ENCODE peak calls at places on chromosomes 6 and 20, in eight cellular contexts. One of them, this sample, is unnamed.

GRCh38 chr6:44704240-44705150 is 317.0 kb downstream of the CDC5L start:
- DNase-seq in nephron progenitor cell: no peak
- DNase-seq in AG04450: no peak
- DNase-seq in cardiac fibroblast: no peak
- DNase-seq in endothelial cell: no peak
- DNase-seq in epithelial cell of esophagus: no peak
- DNase-seq in GM10248: peak
- DNase-seq in tibial artery: no peak
- DNase-seq in this sample: peak

GRCh38 chr6:79232696-79233462 is 1.6 kb downstream of the HMGN3 start:
- DNase-seq in nephron progenitor cell: no peak
- DNase-seq in AG04450: no peak
- DNase-seq in cardiac fibroblast: no peak
- DNase-seq in endothelial cell: no peak
- DNase-seq in epithelial cell of esophagus: no peak
- DNase-seq in GM10248: no peak
- DNase-seq in tibial artery: no peak
- DNase-seq in this sample: no peak

GRCh38 chr20:31923388-31924271 is 28.2 kb downstream of the PDRG1 start:
- DNase-seq in nephron progenitor cell: peak
- DNase-seq in AG04450: no peak
- DNase-seq in cardiac fibroblast: no peak
- DNase-seq in endothelial cell: no peak
- DNase-seq in epithelial cell of esophagus: no peak
- DNase-seq in GM10248: peak
- DNase-seq in tibial artery: no peak
- DNase-seq in this sample: peak

GRCh38 chr6:149060300-149060984 is 257.1 kb upstream of the TAB2 start:
- DNase-seq in nephron progenitor cell: no peak
- DNase-seq in AG04450: no peak
- DNase-seq in cardiac fibroblast: no peak
- DNase-seq in endothelial cell: no peak
- DNase-seq in epithelial cell of esophagus: no peak
- DNase-seq in GM10248: peak
- DNase-seq in tibial artery: no peak
- DNase-seq in this sample: peak

GRCh38 chr6:116385462-116385807 is 14.7 kb downstream of the DSE start:
- DNase-seq in nephron progenitor cell: no peak
- DNase-seq in AG04450: no peak
- DNase-seq in cardiac fibroblast: peak
- DNase-seq in endothelial cell: no peak
- DNase-seq in epithelial cell of esophagus: peak
- DNase-seq in GM10248: no peak
- DNase-seq in tibial artery: no peak
- DNase-seq in this sample: no peak

GRCh38 chr6:36576573-36576972 is 17.6 kb upstream of the SRSF3 start:
- DNase-seq in nephron progenitor cell: no peak
- DNase-seq in AG04450: no peak
- DNase-seq in cardiac fibroblast: no peak
- DNase-seq in endothelial cell: no peak
- DNase-seq in epithelial cell of esophagus: no peak
- DNase-seq in GM10248: no peak
- DNase-seq in tibial artery: no peak
- DNase-seq in this sample: no peak

GRCh38 chr6:29632789-29633531 is at the start of gene GABBR1:
- DNase-seq in nephron progenitor cell: peak
- DNase-seq in AG04450: peak
- DNase-seq in cardiac fibroblast: peak
- DNase-seq in endothelial cell: peak
- DNase-seq in epithelial cell of esophagus: peak
- DNase-seq in GM10248: peak
- DNase-seq in tibial artery: peak
- DNase-seq in this sample: peak

GRCh38 chr6:154613137-154613676 is 102.7 kb upstream of the CNKSR3 start:
- DNase-seq in nephron progenitor cell: no peak
- DNase-seq in AG04450: peak
- DNase-seq in cardiac fibroblast: peak
- DNase-seq in endothelial cell: no peak
- DNase-seq in epithelial cell of esophagus: peak
- DNase-seq in GM10248: no peak
- DNase-seq in tibial artery: no peak
- DNase-seq in this sample: no peak

GRCh38 chr20:59042151-59042795 is at the start of gene PRELID3B:
- DNase-seq in nephron progenitor cell: no peak
- DNase-seq in AG04450: no peak
- DNase-seq in cardiac fibroblast: peak
- DNase-seq in endothelial cell: peak
- DNase-seq in epithelial cell of esophagus: peak
- DNase-seq in GM10248: peak
- DNase-seq in tibial artery: peak
- DNase-seq in this sample: no peak

GRCh38 chr6:75128881-75129570 is 76.8 kb downstream of the COL12A1 start:
- DNase-seq in nephron progenitor cell: no peak
- DNase-seq in AG04450: no peak
- DNase-seq in cardiac fibroblast: peak
- DNase-seq in endothelial cell: no peak
- DNase-seq in epithelial cell of esophagus: no peak
- DNase-seq in GM10248: no peak
- DNase-seq in tibial artery: no peak
- DNase-seq in this sample: no peak

GRCh38 chr6:112030206-112030932 is 23.5 kb upstream of the CCN6 start:
- DNase-seq in nephron progenitor cell: no peak
- DNase-seq in AG04450: no peak
- DNase-seq in cardiac fibroblast: no peak
- DNase-seq in endothelial cell: no peak
- DNase-seq in epithelial cell of esophagus: peak
- DNase-seq in GM10248: no peak
- DNase-seq in tibial artery: no peak
- DNase-seq in this sample: no peak

GRCh38 chr20:55354700-55355099 is 650.6 kb downstream of the CBLN4 start:
- DNase-seq in nephron progenitor cell: no peak
- DNase-seq in AG04450: no peak
- DNase-seq in cardiac fibroblast: no peak
- DNase-seq in endothelial cell: no peak
- DNase-seq in epithelial cell of esophagus: no peak
- DNase-seq in GM10248: no peak
- DNase-seq in tibial artery: no peak
- DNase-seq in this sample: no peak

GRCh38 chr20:43477193-43477592 is 19.5 kb downstream of the SRSF6 start:
- DNase-seq in nephron progenitor cell: no peak
- DNase-seq in AG04450: no peak
- DNase-seq in cardiac fibroblast: no peak
- DNase-seq in endothelial cell: no peak
- DNase-seq in epithelial cell of esophagus: no peak
- DNase-seq in GM10248: no peak
- DNase-seq in tibial artery: no peak
- DNase-seq in this sample: no peak

GRCh38 chr6:31111712-31112111 is 663 bp downstream of the C6orf15 start:
- DNase-seq in nephron progenitor cell: no peak
- DNase-seq in AG04450: no peak
- DNase-seq in cardiac fibroblast: no peak
- DNase-seq in endothelial cell: no peak
- DNase-seq in epithelial cell of esophagus: no peak
- DNase-seq in GM10248: no peak
- DNase-seq in tibial artery: no peak
- DNase-seq in this sample: no peak

GRCh38 chr6:133277895-133278545 is 36.9 kb downstream of the EYA4 start:
- DNase-seq in nephron progenitor cell: no peak
- DNase-seq in AG04450: no peak
- DNase-seq in cardiac fibroblast: no peak
- DNase-seq in endothelial cell: no peak
- DNase-seq in epithelial cell of esophagus: peak
- DNase-seq in GM10248: no peak
- DNase-seq in tibial artery: no peak
- DNase-seq in this sample: no peak

GRCh38 chr20:62955519-62956386 is 3.2 kb downstream of the SLC17A9 start:
- DNase-seq in nephron progenitor cell: no peak
- DNase-seq in AG04450: no peak
- DNase-seq in cardiac fibroblast: no peak
- DNase-seq in endothelial cell: no peak
- DNase-seq in epithelial cell of esophagus: no peak
- DNase-seq in GM10248: no peak
- DNase-seq in tibial artery: no peak
- DNase-seq in this sample: no peak

GRCh38 chr6:13666194-13667105 is 45.2 kb downstream of the RANBP9 start:
- DNase-seq in nephron progenitor cell: no peak
- DNase-seq in AG04450: no peak
- DNase-seq in cardiac fibroblast: peak
- DNase-seq in endothelial cell: no peak
- DNase-seq in epithelial cell of esophagus: peak
- DNase-seq in GM10248: no peak
- DNase-seq in tibial artery: no peak
- DNase-seq in this sample: peak

GRCh38 chr6:170177383-170178265 is 113.3 kb downstream of the DLL1 start:
- DNase-seq in nephron progenitor cell: no peak
- DNase-seq in AG04450: no peak
- DNase-seq in cardiac fibroblast: no peak
- DNase-seq in endothelial cell: no peak
- DNase-seq in epithelial cell of esophagus: no peak
- DNase-seq in GM10248: no peak
- DNase-seq in tibial artery: no peak
- DNase-seq in this sample: peak

GRCh38 chr6:63882208-63882607 is 246.6 kb downstream of the PHF3 start:
- DNase-seq in nephron progenitor cell: no peak
- DNase-seq in AG04450: no peak
- DNase-seq in cardiac fibroblast: no peak
- DNase-seq in endothelial cell: no peak
- DNase-seq in epithelial cell of esophagus: peak
- DNase-seq in GM10248: no peak
- DNase-seq in tibial artery: no peak
- DNase-seq in this sample: no peak
- TF ChIP-seq CTCF in nephron progenitor cell: peak
- TF ChIP-seq CTCF in AG04450: peak
- TF ChIP-seq CTCF in cardiac fibroblast: peak
- TF ChIP-seq CTCF in endothelial cell: peak
- TF ChIP-seq CTCF in epithelial cell of esophagus: peak
- TF ChIP-seq CTCF in GM10248: no peak
- TF ChIP-seq CTCF in tibial artery: no peak
- TF ChIP-seq CTCF in this sample: no peak

DNA sequence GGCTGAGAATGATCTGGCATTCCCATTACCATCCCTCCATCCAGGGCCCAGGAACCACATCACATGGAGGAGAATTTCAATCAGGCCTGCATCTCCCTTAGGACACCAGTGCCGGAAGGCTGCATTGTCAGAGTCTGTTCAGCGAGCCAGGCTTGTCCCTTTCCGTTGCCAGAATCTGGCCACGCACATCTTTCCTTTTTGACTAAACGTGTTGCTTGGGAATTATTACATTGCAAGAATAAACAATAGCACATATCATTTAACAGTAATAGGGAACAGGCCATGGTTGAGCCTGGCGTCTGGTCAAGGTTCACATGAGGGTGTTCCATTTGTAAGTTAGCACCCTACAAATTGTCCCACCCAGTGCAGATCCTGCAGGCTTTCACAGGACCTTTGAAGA is 42.8 kb downstream of the SOBP start:
- DNase-seq in nephron progenitor cell: no peak
- DNase-seq in AG04450: no peak
- DNase-seq in cardiac fibroblast: no peak
- DNase-seq in endothelial cell: no peak
- DNase-seq in epithelial cell of esophagus: no peak
- DNase-seq in GM10248: no peak
- DNase-seq in tibial artery: peak
- DNase-seq in this sample: no peak
- TF ChIP-seq CTCF in nephron progenitor cell: no peak
- TF ChIP-seq CTCF in AG04450: no peak
- TF ChIP-seq CTCF in cardiac fibroblast: no peak
- TF ChIP-seq CTCF in endothelial cell: no peak
- TF ChIP-seq CTCF in epithelial cell of esophagus: no peak
- TF ChIP-seq CTCF in GM10248: no peak
- TF ChIP-seq CTCF in tibial artery: no peak
- TF ChIP-seq CTCF in this sample: no peak

DNA sequence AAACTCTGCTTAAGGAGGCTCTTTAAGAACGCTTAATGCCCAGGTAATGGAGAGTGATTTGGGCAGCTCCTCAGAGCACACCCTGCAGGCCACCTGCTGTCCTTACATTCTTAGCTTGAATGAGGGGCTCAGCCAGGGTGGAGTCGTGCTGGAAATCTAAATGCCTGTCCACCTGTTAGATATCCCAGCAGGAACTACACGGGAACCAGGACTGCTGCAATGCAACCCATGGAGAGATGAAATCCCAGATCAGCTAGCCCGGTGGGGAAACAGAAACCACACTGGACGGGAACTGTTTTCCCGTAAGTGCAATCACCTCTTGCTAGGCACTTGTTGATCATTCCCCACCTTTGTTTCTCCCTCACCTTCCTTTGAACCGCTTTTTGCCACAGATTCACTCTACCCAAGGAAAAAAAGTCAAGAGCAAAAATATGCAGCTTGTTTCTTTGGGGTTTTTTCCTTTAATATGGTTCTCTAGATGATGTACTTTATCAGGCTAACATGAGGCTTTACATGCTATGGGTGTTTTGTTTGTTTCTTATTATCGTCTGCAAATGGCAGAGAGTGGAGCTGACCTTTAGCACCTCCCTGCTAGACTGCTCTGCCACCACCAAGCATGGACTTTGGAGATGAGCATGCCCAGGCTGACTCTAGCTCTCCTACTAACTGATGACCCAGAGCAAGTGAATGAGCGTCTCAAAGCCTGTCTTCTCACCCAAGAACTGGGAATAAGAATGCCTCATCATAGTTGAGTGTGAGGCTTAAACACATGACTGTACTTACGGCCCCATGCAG is 125.9 kb upstream of the TNFAIP3 start:
- DNase-seq in nephron progenitor cell: no peak
- DNase-seq in AG04450: no peak
- DNase-seq in cardiac fibroblast: no peak
- DNase-seq in endothelial cell: no peak
- DNase-seq in epithelial cell of esophagus: no peak
- DNase-seq in GM10248: no peak
- DNase-seq in tibial artery: no peak
- DNase-seq in this sample: no peak
- TF ChIP-seq CTCF in nephron progenitor cell: no peak
- TF ChIP-seq CTCF in AG04450: no peak
- TF ChIP-seq CTCF in cardiac fibroblast: no peak
- TF ChIP-seq CTCF in endothelial cell: no peak
- TF ChIP-seq CTCF in epithelial cell of esophagus: no peak
- TF ChIP-seq CTCF in GM10248: peak
- TF ChIP-seq CTCF in tibial artery: no peak
- TF ChIP-seq CTCF in this sample: no peak

DNA sequence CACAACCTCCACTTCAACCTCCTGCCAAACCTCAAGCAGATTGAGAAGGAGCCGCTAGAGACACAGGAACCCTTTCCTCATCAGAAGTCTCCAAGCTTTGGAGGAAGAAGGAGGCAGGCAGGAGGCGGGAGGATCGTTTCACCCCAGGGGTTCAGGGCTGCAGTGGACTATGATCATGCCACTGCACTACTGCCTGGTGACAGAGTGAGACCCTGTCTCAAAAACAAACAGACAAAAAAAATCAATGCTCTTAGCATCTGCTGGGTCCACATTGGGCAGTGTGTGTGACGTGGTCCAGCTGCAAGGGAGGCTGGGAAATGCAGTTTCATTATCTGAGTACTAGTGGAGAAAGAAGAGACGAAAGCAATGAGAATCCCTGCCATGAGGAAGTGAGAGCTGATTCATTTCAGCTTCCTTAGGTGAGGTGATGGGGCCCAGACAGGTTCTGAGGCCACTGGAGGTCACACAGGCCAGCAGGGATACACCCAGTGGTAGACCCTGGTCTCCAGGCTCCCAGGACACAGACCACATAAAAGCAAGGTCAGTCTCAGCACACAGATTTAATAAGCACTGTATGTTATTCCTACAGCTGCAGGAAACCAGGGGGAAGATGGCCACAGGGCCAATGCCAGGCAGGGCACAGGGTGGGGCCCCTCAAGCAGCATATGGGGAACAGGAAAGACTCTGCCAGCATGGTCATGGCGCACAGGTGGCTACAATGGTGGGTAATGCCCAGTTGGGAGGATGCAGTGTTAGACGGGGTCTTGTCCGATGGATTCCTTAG is 4.3 kb downstream of the GFRA4 start:
- DNase-seq in nephron progenitor cell: no peak
- DNase-seq in AG04450: no peak
- DNase-seq in cardiac fibroblast: no peak
- DNase-seq in endothelial cell: no peak
- DNase-seq in epithelial cell of esophagus: peak
- DNase-seq in GM10248: peak
- DNase-seq in tibial artery: no peak
- DNase-seq in this sample: peak
- TF ChIP-seq CTCF in nephron progenitor cell: no peak
- TF ChIP-seq CTCF in AG04450: no peak
- TF ChIP-seq CTCF in cardiac fibroblast: no peak
- TF ChIP-seq CTCF in endothelial cell: no peak
- TF ChIP-seq CTCF in epithelial cell of esophagus: no peak
- TF ChIP-seq CTCF in GM10248: no peak
- TF ChIP-seq CTCF in tibial artery: no peak
- TF ChIP-seq CTCF in this sample: no peak